ENCODE peak calls at places on chromosomes 16 and 17, in ten cellular contexts. Z is hepatic stellate cell; L is T47D; I is AG09309; V is foreskin fibroblast; U is GM10248; A is GM12864; J is nephron progenitor cell; R is NCI-H1105 treated with DMSO at 0.1 percent for 48 hours; T is activated effector memory CD4-positive, alpha-beta T cell treated with Interleukin-2 at 50 U/mL for 16 hours. B is an unnamed sample.

GRCh38 chr17:42135664-42136653 is 13.4 kb downstream of the HSPB9 start:
- DNase-seq in U (no peak), Z (peak), L (no peak), J (no peak), T (no peak), R (no peak), I (no peak), A (no peak), V (peak), B (peak)

GRCh38 chr17:8883353-8883752 is 15.9 kb upstream of the PIK3R6 start:
- DNase-seq in I (no peak), L (no peak), A (no peak), V (no peak), T (no peak), U (no peak), Z (no peak), J (no peak), R (no peak), B (no peak)

GRCh38 chr16:51359141-51359960 is 208.3 kb upstream of the SALL1 start:
- DNase-seq in R (no peak), Z (no peak), A (no peak), U (no peak), I (no peak), V (peak), L (no peak), J (peak), T (no peak), B (no peak)

GRCh38 chr16:11175850-11176341 is 80.1 kb downstream of the SOCS1 start:
- DNase-seq in R (no peak), J (no peak), T (no peak), L (no peak), U (peak), Z (no peak), I (no peak), A (peak), V (no peak), B (no peak)

GRCh38 chr17:81518785-81519283 is 6.2 kb upstream of the ACTG1 start:
- DNase-seq in J (peak), L (peak), I (no peak), Z (no peak), U (peak), T (no peak), V (no peak), R (no peak), A (no peak), B (peak)

GRCh38 chr16:9408297-9408696 is 316.9 kb downstream of the HAPSTR1 start:
- DNase-seq in Z (no peak), L (no peak), T (no peak), A (no peak), J (no peak), R (no peak), I (no peak), U (no peak), V (no peak), B (no peak)

GRCh38 chr17:56661906-56662305 is 68.4 kb downstream of the NOG start:
- DNase-seq in A (no peak), L (no peak), U (no peak), I (no peak), T (no peak), J (no peak), Z (no peak), V (no peak), R (no peak), B (peak)

GRCh38 chr16:88851616-88852015 is 5.1 kb downstream of the GALNS start:
- DNase-seq in R (no peak), J (no peak), A (no peak), T (no peak), L (no peak), Z (no peak), I (no peak), U (no peak), V (no peak), B (no peak)

GRCh38 chr17:77019955-77020379 is 120.8 kb upstream of the SEC14L1 start:
- DNase-seq in J (no peak), V (peak), A (no peak), L (no peak), I (no peak), Z (no peak), U (no peak), T (no peak), R (no peak), B (no peak)

GRCh38 chr16:88479795-88480760 is 27.0 kb downstream of the ZFPM1 start:
- DNase-seq in T (peak), A (no peak), Z (no peak), J (no peak), V (no peak), R (no peak), U (peak), I (no peak), L (no peak), B (no peak)

GRCh38 chr17:75509528-75510258 is 5.6 kb downstream of the CASKIN2 start:
- DNase-seq in V (no peak), I (no peak), Z (no peak), T (no peak), L (no peak), R (no peak), U (no peak), J (no peak), A (no peak), B (no peak)

GRCh38 chr17:44417553-44417952 is 28.1 kb upstream of the ITGA2B start:
- DNase-seq in A (peak), U (peak), R (no peak), T (no peak), I (peak), J (no peak), V (peak), L (no peak), Z (no peak), B (peak)

GRCh38 chr16:80741716-80742115 is 62.7 kb downstream of the CDYL2 start:
- DNase-seq in A (no peak), I (no peak), J (no peak), V (no peak), T (no peak), U (no peak), R (no peak), Z (no peak), L (no peak), B (no peak)

GRCh38 chr17:2084129-2084765 is 29.3 kb downstream of the HIC1 start:
- DNase-seq in I (no peak), J (no peak), A (no peak), R (no peak), Z (no peak), U (no peak), V (peak), L (no peak), T (no peak), B (peak)

GRCh38 chr16:82456683-82457082 is 170.1 kb upstream of the CDH13 start:
- DNase-seq in Z (peak), J (peak), I (peak), U (peak), V (peak), L (peak), T (no peak), A (no peak), R (peak), B (peak)

GRCh38 chr16:19644877-19645276 is 73.2 kb downstream of the KNOP1 start:
- DNase-seq in L (no peak), I (no peak), A (no peak), R (no peak), U (no peak), V (no peak), J (no peak), Z (no peak), T (no peak), B (no peak)

GRCh38 chr17:32265192-32265895 is at the start of gene RHBDL3:
- DNase-seq in V (no peak), J (peak), T (no peak), R (no peak), Z (no peak), I (no peak), U (no peak), L (peak), A (no peak), B (no peak)

GRCh38 chr17:1898872-1899271 is 69.1 kb downstream of the RPA1 start:
- DNase-seq in Z (no peak), U (no peak), L (no peak), J (no peak), T (no peak), A (no peak), V (no peak), R (no peak), I (no peak), B (no peak)

GRCh38 chr17:28555022-28555421 is 2.6 kb upstream of the UNC119 start:
- DNase-seq in T (no peak), I (no peak), J (no peak), V (no peak), U (no peak), A (no peak), R (no peak), L (no peak), Z (no peak), B (no peak)

GRCh38 chr17:48597775-48598631 is 4.4 kb upstream of the HOXB5 start:
- DNase-seq in A (no peak), U (peak), R (no peak), I (no peak), L (peak), V (no peak), Z (no peak), J (peak), T (no peak), B (peak)